ENCODE peak calls at places on chromosomes 11 and 22, in seven cellular contexts. Y, F, M, X, O, G and K are unnamed samples.

GRCh38 chr11:70568504-70569172 is 170.3 kb downstream of the CTTN start:
- DNase-seq in G (no peak), M (no peak), Y (no peak), X (peak; percentile 79), O (no peak), F (no peak), K (peak; percentile 46)

GRCh38 chr22:38832005-38832978 is 11.5 kb downstream of the NPTXR start:
- DNase-seq in F (no peak), G (no peak), Y (no peak), M (no peak), X (no peak), O (no peak), K (no peak)

GRCh38 chr11:71321433-71322191 is 69.2 kb upstream of the SHANK2 start:
- DNase-seq in O (no peak), G (no peak), Y (no peak), F (no peak), M (no peak), X (no peak), K (no peak)

GRCh38 chr11:46242961-46243795 is 34.3 kb upstream of the CREB3L1 start:
- DNase-seq in X (peak; percentile 88), F (peak; percentile 91), M (peak; percentile 67), Y (peak; percentile 90), G (peak; percentile 81), O (peak; percentile 86), K (peak; percentile 94)

GRCh38 chr22:50584106-50585096 is 1.8 kb upstream of the CHKB start:
- DNase-seq in G (no peak), F (no peak), Y (no peak), X (no peak), M (no peak), O (no peak), K (no peak)

GRCh38 chr11:115279831-115280761 is 224.1 kb downstream of the CADM1 start:
- DNase-seq in F (no peak), O (no peak), Y (no peak), M (no peak), G (no peak), X (no peak), K (no peak)

GRCh38 chr22:43829904-43830851 is 18.1 kb upstream of the EFCAB6 start:
- DNase-seq in F (no peak), M (no peak), Y (no peak), X (no peak), O (no peak), G (no peak), K (peak; percentile 83)

GRCh38 chr22:30265851-30266444 is 703 bp downstream of the OSM start:
- DNase-seq in Y (no peak), M (peak; percentile 17), F (no peak), O (no peak), X (no peak), G (peak; percentile 68), K (peak; percentile 45)

GRCh38 chr11:64084962-64085710 is 49.4 kb downstream of the FLRT1 start:
- DNase-seq in O (no peak), X (no peak), F (no peak), M (no peak), G (no peak), Y (no peak), K (no peak)

GRCh38 chr11:35139883-35140282 is 912 bp downstream of the CD44 start:
- DNase-seq in M (no peak), O (no peak), Y (no peak), G (no peak), X (peak; percentile 50), F (peak; percentile 18), K (no peak)

GRCh38 chr22:42700355-42700754 is 20.3 kb downstream of the A4GALT start:
- DNase-seq in X (no peak), O (no peak), G (no peak), Y (no peak), F (no peak), M (no peak), K (no peak)

GRCh38 chr11:128625316-128625715 is 38.0 kb upstream of the ETS1 start:
- DNase-seq in G (no peak), X (no peak), M (no peak), O (no peak), F (no peak), Y (no peak), K (no peak)

GRCh38 chr11:46723359-46723680 is 4.3 kb downstream of the F2 start:
- DNase-seq in X (no peak), O (no peak), G (no peak), F (no peak), M (no peak), Y (no peak), K (no peak)

GRCh38 chr11:67264886-67265632 is 1.2 kb upstream of the GRK2 start:
- DNase-seq in M (no peak), Y (no peak), O (no peak), X (no peak), G (no peak), F (no peak), K (no peak)

GRCh38 chr11:638616-639323 is 1.7 kb downstream of the DRD4 start:
- DNase-seq in F (no peak), X (no peak), G (no peak), M (no peak), O (no peak), Y (no peak), K (no peak)

GRCh38 chr11:117020873-117021564 is 77.2 kb downstream of the SIK3 start:
- DNase-seq in G (no peak), F (no peak), O (no peak), X (no peak), Y (no peak), M (no peak), K (no peak)

GRCh38 chr11:32231909-32232493 is 141.1 kb downstream of the RCN1 start:
- DNase-seq in G (no peak), F (peak; percentile 62), X (peak; percentile 14), O (no peak), M (no peak), Y (peak; percentile 11), K (no peak)

GRCh38 chr11:93517611-93518010 is 25.6 kb downstream of the SMCO4 start:
- DNase-seq in O (no peak), M (no peak), F (no peak), Y (no peak), G (no peak), X (no peak), K (no peak)

GRCh38 chr11:100810666-100811065 is 123.6 kb downstream of the ARHGAP42 start:
- DNase-seq in F (no peak), M (no peak), Y (no peak), O (no peak), X (no peak), G (no peak), K (no peak)

GRCh38 chr11:116641561-116642045 is 131.2 kb downstream of the BUD13 start:
- DNase-seq in G (no peak), O (peak; percentile 80), Y (peak; percentile 25), X (peak; percentile 15), M (no peak), F (peak; percentile 80), K (peak; percentile 25)

GRCh38 chr11:70020336-70021214 is 57.5 kb upstream of the ANO1 start:
- DNase-seq in F (peak; percentile 42), O (no peak), M (no peak), X (peak; percentile 16), G (no peak), Y (no peak), K (peak; percentile 53)

GRCh38 chr11:70358797-70359196 is 39.5 kb upstream of the CTTN start:
- DNase-seq in O (no peak), M (no peak), Y (no peak), X (no peak), G (no peak), F (no peak), K (no peak)

GRCh38 chr11:66284526-66285078 is 4.3 kb downstream of the YIF1A start:
- DNase-seq in M (no peak), X (no peak), O (no peak), G (no peak), Y (no peak), F (no peak), K (no peak)

GRCh38 chr22:42955087-42955630 is 59.8 kb downstream of the PACSIN2 start:
- DNase-seq in O (no peak), X (no peak), F (peak; percentile 49), M (no peak), Y (no peak), G (no peak), K (no peak)

GRCh38 chr22:47043835-47044721 is 281.6 kb downstream of the TBC1D22A start:
- DNase-seq in Y (peak; percentile 93), M (no peak), O (peak; percentile 79), G (no peak), X (peak; percentile 72), F (no peak), K (no peak)

GRCh38 chr11:78694152-78694551 is 119.5 kb upstream of the NARS2 start:
- DNase-seq in O (no peak), Y (no peak), M (no peak), X (no peak), F (no peak), G (no peak), K (no peak)

GRCh38 chr22:47837703-47838102 is 1075.3 kb downstream of the TBC1D22A start:
- DNase-seq in M (no peak), X (peak; percentile 43), G (no peak), F (peak; percentile 54), O (peak; percentile 7), Y (peak; percentile 25), K (no peak)

GRCh38 chr11:34250732-34251639 is 106.8 kb downstream of the ABTB2 start:
- DNase-seq in O (no peak), X (peak; percentile 92), Y (no peak), M (peak; percentile 18), G (peak; percentile 36), F (peak; percentile 91), K (peak; percentile 56)

GRCh38 chr22:39214383-39215069 is 30.3 kb downstream of the PDGFB start:
- DNase-seq in X (peak; percentile 64), M (no peak), O (no peak), G (no peak), Y (no peak), F (peak; percentile 94), K (no peak)

GRCh38 chr22:37822079-37822833 is 926 bp upstream of the GALR3 start:
- DNase-seq in G (no peak), X (no peak), O (no peak), F (no peak), Y (peak; percentile 38), M (no peak), K (no peak)

GRCh38 chr11:97909544-97910394 is 1111.0 kb upstream of the CNTN5 start:
- DNase-seq in F (no peak), G (no peak), X (no peak), Y (no peak), O (no peak), M (no peak), K (no peak)

GRCh38 chr11:113634940-113635575 is 71.0 kb downstream of the TMPRSS5 start:
- DNase-seq in Y (no peak), F (no peak), M (no peak), G (no peak), O (peak; percentile 39), X (no peak), K (no peak)

GRCh38 chr11:19832901-19833300 is 120.3 kb downstream of the NAV2 start:
- DNase-seq in G (no peak), X (no peak), O (no peak), F (no peak), Y (no peak), M (no peak), K (no peak)

GRCh38 chr11:135037828-135038227 is 625.8 kb upstream of the B3GAT1 start:
- DNase-seq in F (no peak), X (no peak), Y (no peak), G (no peak), M (no peak), O (no peak), K (no peak)

GRCh38 chr11:117654856-117655255 is 142.2 kb downstream of the DSCAML1 start:
- DNase-seq in X (no peak), O (no peak), Y (peak; percentile 47), F (no peak), M (no peak), G (no peak), K (no peak)